ENCODE peak calls at places on chromosomes 16 and 17, in five cellular contexts. One of them, this sample, is unnamed.

GRCh38 chr17:10224592-10225195 is 26.3 kb upstream of the GAS7 start:
- DNase-seq in epithelial cell of proximal tubule: no peak
- DNase-seq in AG09309: no peak
- DNase-seq in OCI-LY7: no peak
- DNase-seq in HFF-Myc: no peak
- DNase-seq in this sample: no peak

GRCh38 chr17:67127925-67128324 is 83.6 kb downstream of the CACNG1 start:
- DNase-seq in AG09309: no peak
- DNase-seq in HFF-Myc: no peak
- DNase-seq in epithelial cell of proximal tubule: no peak
- DNase-seq in OCI-LY7: no peak
- DNase-seq in this sample: no peak

GRCh38 chr16:57984443-57985203 is 13.7 kb upstream of the CNGB1 start:
- DNase-seq in HFF-Myc: peak
- DNase-seq in OCI-LY7: no peak
- DNase-seq in epithelial cell of proximal tubule: no peak
- DNase-seq in AG09309: no peak
- DNase-seq in this sample: peak

GRCh38 chr17:10106067-10106466 is 92.3 kb downstream of the GAS7 start:
- DNase-seq in HFF-Myc: no peak
- DNase-seq in epithelial cell of proximal tubule: no peak
- DNase-seq in AG09309: no peak
- DNase-seq in OCI-LY7: no peak
- DNase-seq in this sample: no peak

GRCh38 chr17:50099003-50099402 is 3.9 kb downstream of the PDK2 start:
- DNase-seq in AG09309: no peak
- DNase-seq in HFF-Myc: no peak
- DNase-seq in epithelial cell of proximal tubule: no peak
- DNase-seq in OCI-LY7: no peak
- DNase-seq in this sample: no peak

GRCh38 chr16:54847207-54847606 is 83.5 kb upstream of the IRX5 start:
- DNase-seq in AG09309: no peak
- DNase-seq in OCI-LY7: no peak
- DNase-seq in epithelial cell of proximal tubule: no peak
- DNase-seq in HFF-Myc: no peak
- DNase-seq in this sample: peak

GRCh38 chr16:17282247-17282646 is 188.5 kb downstream of the XYLT1 start:
- DNase-seq in HFF-Myc: no peak
- DNase-seq in OCI-LY7: peak
- DNase-seq in AG09309: no peak
- DNase-seq in epithelial cell of proximal tubule: no peak
- DNase-seq in this sample: no peak

GRCh38 chr17:67488161-67488560 is 111.1 kb downstream of the PITPNC1 start:
- DNase-seq in HFF-Myc: no peak
- DNase-seq in epithelial cell of proximal tubule: no peak
- DNase-seq in OCI-LY7: no peak
- DNase-seq in AG09309: no peak
- DNase-seq in this sample: no peak

GRCh38 chr17:40021471-40021961 is 6.3 kb downstream of the CSF3 start:
- DNase-seq in AG09309: peak
- DNase-seq in OCI-LY7: no peak
- DNase-seq in HFF-Myc: peak
- DNase-seq in epithelial cell of proximal tubule: no peak
- DNase-seq in this sample: peak

GRCh38 chr17:62091804-62092203 is 26.7 kb upstream of the MED13 start:
- DNase-seq in OCI-LY7: no peak
- DNase-seq in AG09309: no peak
- DNase-seq in HFF-Myc: no peak
- DNase-seq in epithelial cell of proximal tubule: no peak
- DNase-seq in this sample: no peak

GRCh38 chr16:72845322-72846020 is 202.5 kb downstream of the ZFHX3 start:
- DNase-seq in HFF-Myc: no peak
- DNase-seq in epithelial cell of proximal tubule: no peak
- DNase-seq in AG09309: no peak
- DNase-seq in OCI-LY7: no peak
- DNase-seq in this sample: no peak

GRCh38 chr16:12245088-12245922 is 268.8 kb downstream of the SNX29 start:
- DNase-seq in HFF-Myc: no peak
- DNase-seq in epithelial cell of proximal tubule: no peak
- DNase-seq in AG09309: no peak
- DNase-seq in OCI-LY7: no peak
- DNase-seq in this sample: no peak

GRCh38 chr17:80786470-80786869 is 205.2 kb upstream of the CHMP6 start:
- DNase-seq in epithelial cell of proximal tubule: no peak
- DNase-seq in OCI-LY7: no peak
- DNase-seq in HFF-Myc: no peak
- DNase-seq in AG09309: no peak
- DNase-seq in this sample: no peak

GRCh38 chr16:11257131-11257938 is 1.3 kb upstream of the SOCS1 start:
- DNase-seq in epithelial cell of proximal tubule: peak
- DNase-seq in AG09309: peak
- DNase-seq in HFF-Myc: peak
- DNase-seq in OCI-LY7: peak
- DNase-seq in this sample: peak

GRCh38 chr16:68538880-68539701 is at the start of gene ZFP90:
- DNase-seq in AG09309: no peak
- DNase-seq in epithelial cell of proximal tubule: no peak
- DNase-seq in OCI-LY7: peak
- DNase-seq in HFF-Myc: peak
- DNase-seq in this sample: peak

GRCh38 chr17:49787932-49788442 is 494 bp upstream of the KAT7 start:
- DNase-seq in epithelial cell of proximal tubule: no peak
- DNase-seq in OCI-LY7: no peak
- DNase-seq in HFF-Myc: no peak
- DNase-seq in AG09309: no peak
- DNase-seq in this sample: no peak

GRCh38 chr17:1506649-1507254 is 9.7 kb downstream of the INPP5K start:
- DNase-seq in OCI-LY7: no peak
- DNase-seq in HFF-Myc: no peak
- DNase-seq in epithelial cell of proximal tubule: no peak
- DNase-seq in AG09309: no peak
- DNase-seq in this sample: no peak

GRCh38 chr17:34375598-34375997 is 12.6 kb upstream of the CCL1 start:
- DNase-seq in AG09309: no peak
- DNase-seq in epithelial cell of proximal tubule: no peak
- DNase-seq in HFF-Myc: no peak
- DNase-seq in OCI-LY7: no peak
- DNase-seq in this sample: no peak

GRCh38 chr17:17922198-17922901 is 49.9 kb downstream of the TOM1L2 start:
- DNase-seq in AG09309: no peak
- DNase-seq in epithelial cell of proximal tubule: no peak
- DNase-seq in OCI-LY7: no peak
- DNase-seq in HFF-Myc: no peak
- DNase-seq in this sample: no peak

GRCh38 chr17:49000943-49001342 is 3.8 kb downstream of the IGF2BP1 start:
- DNase-seq in epithelial cell of proximal tubule: no peak
- DNase-seq in HFF-Myc: no peak
- DNase-seq in OCI-LY7: no peak
- DNase-seq in AG09309: no peak
- DNase-seq in this sample: no peak

GRCh38 chr17:20997711-20998570 is 44.9 kb downstream of the USP22 start:
- DNase-seq in epithelial cell of proximal tubule: no peak
- DNase-seq in OCI-LY7: peak
- DNase-seq in AG09309: no peak
- DNase-seq in HFF-Myc: no peak
- DNase-seq in this sample: no peak

GRCh38 chr16:23293016-23293415 is 9.1 kb upstream of the SCNN1B start:
- DNase-seq in OCI-LY7: no peak
- DNase-seq in HFF-Myc: no peak
- DNase-seq in AG09309: no peak
- DNase-seq in epithelial cell of proximal tubule: no peak
- DNase-seq in this sample: no peak

GRCh38 chr17:56823848-56824247 is 9.9 kb downstream of the C17orf67 start:
- DNase-seq in OCI-LY7: no peak
- DNase-seq in epithelial cell of proximal tubule: no peak
- DNase-seq in AG09309: no peak
- DNase-seq in HFF-Myc: no peak
- DNase-seq in this sample: no peak

GRCh38 chr16:397736-398332 is 835 bp downstream of the NME4 start:
- DNase-seq in epithelial cell of proximal tubule: no peak
- DNase-seq in AG09309: no peak
- DNase-seq in HFF-Myc: peak
- DNase-seq in OCI-LY7: peak
- DNase-seq in this sample: no peak

GRCh38 chr17:32875904-32876413 is 965 bp downstream of the MYO1D start:
- DNase-seq in HFF-Myc: no peak
- DNase-seq in epithelial cell of proximal tubule: no peak
- DNase-seq in OCI-LY7: no peak
- DNase-seq in AG09309: no peak
- DNase-seq in this sample: no peak

GRCh38 chr16:25151996-25152395 is 40.5 kb downstream of the LCMT1 start:
- DNase-seq in HFF-Myc: no peak
- DNase-seq in AG09309: peak
- DNase-seq in epithelial cell of proximal tubule: no peak
- DNase-seq in OCI-LY7: no peak
- DNase-seq in this sample: peak

GRCh38 chr17:52124993-52125392 is 33.5 kb downstream of the CA10 start:
- DNase-seq in HFF-Myc: no peak
- DNase-seq in AG09309: no peak
- DNase-seq in OCI-LY7: no peak
- DNase-seq in epithelial cell of proximal tubule: no peak
- DNase-seq in this sample: no peak

GRCh38 chr16:1979271-1980025 is 1.8 kb downstream of the NOXO1 start:
- DNase-seq in HFF-Myc: no peak
- DNase-seq in AG09309: no peak
- DNase-seq in epithelial cell of proximal tubule: no peak
- DNase-seq in OCI-LY7: no peak
- DNase-seq in this sample: no peak

GRCh38 chr17:73667184-73667959 is 23.1 kb upstream of the SDK2 start:
- DNase-seq in OCI-LY7: peak
- DNase-seq in AG09309: no peak
- DNase-seq in epithelial cell of proximal tubule: no peak
- DNase-seq in HFF-Myc: no peak
- DNase-seq in this sample: no peak

GRCh38 chr17:67400193-67400592 is 23.1 kb downstream of the PITPNC1 start:
- DNase-seq in OCI-LY7: no peak
- DNase-seq in AG09309: no peak
- DNase-seq in epithelial cell of proximal tubule: no peak
- DNase-seq in HFF-Myc: no peak
- DNase-seq in this sample: no peak

GRCh38 chr16:3186946-3187690 is 886 bp upstream of the OR1F1 start:
- DNase-seq in HFF-Myc: no peak
- DNase-seq in OCI-LY7: no peak
- DNase-seq in epithelial cell of proximal tubule: no peak
- DNase-seq in AG09309: no peak
- DNase-seq in this sample: no peak
- H3K4me3 ChIP-seq in HFF-Myc: no peak
- H3K4me3 ChIP-seq in OCI-LY7: no peak
- H3K4me3 ChIP-seq in epithelial cell of proximal tubule: no peak
- H3K4me3 ChIP-seq in AG09309: no peak
- H3K4me3 ChIP-seq in this sample: no peak

GRCh38 chr17:2964028-2964356 is 99.4 kb downstream of the OR1D5 start:
- DNase-seq in epithelial cell of proximal tubule: no peak
- DNase-seq in AG09309: no peak
- DNase-seq in OCI-LY7: no peak
- DNase-seq in HFF-Myc: no peak
- DNase-seq in this sample: no peak

GRCh38 chr17:2964370-2964769 is 99.0 kb downstream of the OR1D5 start:
- DNase-seq in OCI-LY7: no peak
- DNase-seq in epithelial cell of proximal tubule: no peak
- DNase-seq in AG09309: no peak
- DNase-seq in HFF-Myc: no peak
- DNase-seq in this sample: no peak

GRCh38 chr17:2965621-2966275 is 97.7 kb downstream of the OR1D5 start:
- DNase-seq in AG09309: no peak
- DNase-seq in HFF-Myc: no peak
- DNase-seq in OCI-LY7: no peak
- DNase-seq in epithelial cell of proximal tubule: no peak
- DNase-seq in this sample: no peak

GRCh38 chr17:2963332-2964027 is 99.9 kb downstream of the OR1D5 start:
- DNase-seq in HFF-Myc: no peak
- DNase-seq in epithelial cell of proximal tubule: no peak
- DNase-seq in AG09309: no peak
- DNase-seq in OCI-LY7: no peak
- DNase-seq in this sample: no peak

DNA sequence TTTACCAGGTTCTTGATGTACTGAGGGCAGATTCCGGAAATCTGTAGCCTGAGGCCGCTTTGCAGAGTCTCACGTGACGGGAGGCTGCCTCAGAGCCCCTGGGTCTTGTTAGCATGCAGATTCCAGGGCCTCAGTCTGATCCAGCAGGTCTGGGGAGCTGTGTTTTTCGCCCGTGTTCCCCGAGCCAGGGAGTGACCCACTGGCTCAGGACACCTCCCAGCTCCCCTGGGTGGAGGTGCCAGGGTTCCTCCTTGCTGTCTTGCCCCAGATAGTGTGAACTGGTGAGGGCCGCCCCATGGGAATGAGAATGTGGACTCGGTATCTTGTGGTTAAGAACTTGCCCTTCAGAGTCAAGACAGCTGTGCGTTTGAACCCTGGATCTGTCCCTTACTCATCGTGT is 98.6 kb downstream of the OR1D5 start:
- DNase-seq in HFF-Myc: no peak
- DNase-seq in AG09309: no peak
- DNase-seq in epithelial cell of proximal tubule: no peak
- DNase-seq in OCI-LY7: no peak
- DNase-seq in this sample: no peak
- TF ChIP-seq CTCF in HFF-Myc: no peak
- TF ChIP-seq CTCF in AG09309: no peak
- TF ChIP-seq CTCF in epithelial cell of proximal tubule: no peak
- TF ChIP-seq CTCF in OCI-LY7: no peak
- TF ChIP-seq CTCF in this sample: no peak

GRCh38 chr17:81968396-81968745 is 7.4 kb upstream of the NOTUM start:
- DNase-seq in AG09309: no peak
- DNase-seq in epithelial cell of proximal tubule: no peak
- DNase-seq in HFF-Myc: no peak
- DNase-seq in OCI-LY7: no peak
- DNase-seq in this sample: no peak

GRCh38 chr17:81968850-81969812 is 8.1 kb upstream of the NOTUM start:
- DNase-seq in HFF-Myc: no peak
- DNase-seq in OCI-LY7: no peak
- DNase-seq in epithelial cell of proximal tubule: no peak
- DNase-seq in AG09309: no peak
- DNase-seq in this sample: no peak

GRCh38 chr17:81966343-81967243 is 5.6 kb upstream of the NOTUM start:
- DNase-seq in epithelial cell of proximal tubule: no peak
- DNase-seq in AG09309: no peak
- DNase-seq in OCI-LY7: peak
- DNase-seq in HFF-Myc: no peak
- DNase-seq in this sample: no peak

GRCh38 chr17:81967533-81968395 is 6.8 kb upstream of the NOTUM start:
- DNase-seq in AG09309: no peak
- DNase-seq in HFF-Myc: peak
- DNase-seq in OCI-LY7: peak
- DNase-seq in epithelial cell of proximal tubule: no peak
- DNase-seq in this sample: no peak

DNA sequence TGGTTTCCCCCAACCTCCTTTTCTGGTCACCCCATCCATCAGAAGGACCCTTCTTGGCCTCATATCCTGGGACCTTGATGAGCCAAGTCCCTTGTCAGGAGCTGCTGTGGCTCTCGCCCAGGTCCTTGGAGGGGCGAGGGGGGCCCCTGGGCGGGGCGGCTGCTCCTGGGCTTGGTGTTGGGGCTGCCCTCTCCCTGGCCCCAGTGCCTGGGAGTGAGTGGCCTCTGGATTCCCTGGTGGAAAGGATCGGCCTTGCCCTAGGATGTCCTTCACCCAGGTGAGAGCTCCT is 6.2 kb upstream of the NOTUM start:
- DNase-seq in HFF-Myc: no peak
- DNase-seq in epithelial cell of proximal tubule: no peak
- DNase-seq in AG09309: no peak
- DNase-seq in OCI-LY7: no peak
- DNase-seq in this sample: no peak
- H3K4me3 ChIP-seq in HFF-Myc: no peak
- H3K4me3 ChIP-seq in epithelial cell of proximal tubule: no peak
- H3K4me3 ChIP-seq in AG09309: no peak
- H3K4me3 ChIP-seq in OCI-LY7: peak
- H3K4me3 ChIP-seq in this sample: no peak

GRCh38 chr16:30379165-30379783 is 3.1 kb downstream of the SEPTIN1 start:
- DNase-seq in epithelial cell of proximal tubule: no peak
- DNase-seq in OCI-LY7: no peak
- DNase-seq in AG09309: no peak
- DNase-seq in HFF-Myc: no peak
- DNase-seq in this sample: no peak
- TF ChIP-seq CTCF in epithelial cell of proximal tubule: no peak
- TF ChIP-seq CTCF in OCI-LY7: no peak
- TF ChIP-seq CTCF in AG09309: no peak
- TF ChIP-seq CTCF in HFF-Myc: no peak
- TF ChIP-seq CTCF in this sample: no peak

This sample was measured in kidney epithelial cell.